ENCODE peak calls at places on chromosomes 11 and 22, in seven cellular contexts. R is GM12878, N is K562, Z is HCT116, Y is SK-N-SH, S is HepG2, I is H1. K is an unnamed sample.

GRCh38 chr11:14189874-14190273 is 169.1 kb downstream of the RRAS2 start:
- DNase-seq in R (no peak), N (no peak), Z (no peak), Y (no peak), S (no peak), I (no peak), K (no peak)

GRCh38 chr11:66412110-66412509 is 8.7 kb upstream of the NPAS4 start:
- DNase-seq in R (no peak), N (no peak), Z (no peak), Y (no peak), S (no peak), I (no peak), K (no peak)

GRCh38 chr11:12285106-12285505 is 92.3 kb upstream of the PARVA start:
- DNase-seq in R (no peak), N (no peak), Z (no peak), Y (no peak), S (no peak), I (no peak), K (no peak)

GRCh38 chr11:121482231-121483129 is 29.7 kb upstream of the SORL1-AS1 start:
- DNase-seq in R (peak; percentile 93), N (no peak), Z (no peak), Y (no peak), S (no peak), I (no peak), K (no peak)

GRCh38 chr11:38950882-38951281 is 2352.8 kb upstream of the RAG2 start:
- DNase-seq in R (no peak), N (no peak), Z (no peak), Y (no peak), S (no peak), I (no peak), K (no peak)

GRCh38 chr22:29300467-29300806 is 6.0 kb upstream of the GAS2L1 start:
- DNase-seq in R (no peak), N (no peak), Z (no peak), Y (no peak), S (no peak), I (no peak), K (no peak)

GRCh38 chr22:29856496-29856895 is 18.4 kb upstream of the ASCC2 start:
- DNase-seq in R (no peak), N (no peak), Z (no peak), Y (no peak), S (no peak), I (no peak), K (no peak)

GRCh38 chr22:37303821-37304274 is 21.5 kb downstream of the CYTH4 start:
- DNase-seq in R (no peak), N (peak; percentile 40), Z (peak; percentile 42), Y (no peak), S (peak; percentile 32), I (no peak), K (no peak)

GRCh38 chr11:12769834-12770345 is 95.7 kb downstream of the TEAD1 start:
- DNase-seq in R (no peak), N (no peak), Z (peak; percentile 18), Y (no peak), S (no peak), I (no peak), K (peak; percentile 34)

GRCh38 chr11:68127791-68128681 is 6.8 kb upstream of the CHKA start:
- DNase-seq in R (no peak), N (peak; percentile 86), Z (peak; percentile 22), Y (peak; percentile 98), S (peak; percentile 90), I (peak; percentile 96), K (peak; percentile 98)

GRCh38 chr11:78643676-78644056 is 69.0 kb upstream of the NARS2 start:
- DNase-seq in R (no peak), N (no peak), Z (no peak), Y (no peak), S (no peak), I (no peak), K (no peak)

GRCh38 chr11:76783901-76784813 is 1.0 kb downstream of the TSKU start:
- DNase-seq in R (no peak), N (peak; percentile 89), Z (peak; percentile 55), Y (peak; percentile 97), S (peak; percentile 79), I (peak; percentile 91), K (peak; percentile 66)

GRCh38 chr11:106327134-106327533 is 249.7 kb downstream of the AASDHPPT start:
- DNase-seq in R (no peak), N (no peak), Z (no peak), Y (no peak), S (no peak), I (peak; percentile 52), K (no peak)

GRCh38 chr11:115869780-115870431 is 365.7 kb upstream of the CADM1 start:
- DNase-seq in R (peak; percentile 51), N (peak; percentile 9), Z (no peak), Y (peak; percentile 55), S (peak; percentile 13), I (peak; percentile 60), K (no peak)

GRCh38 chr22:37749831-37750595 is 53.2 kb downstream of the TRIOBP start:
- DNase-seq in R (no peak), N (no peak), Z (no peak), Y (no peak), S (peak; percentile 28), I (no peak), K (no peak)

GRCh38 chr11:95268386-95268785 is 37.4 kb upstream of the SESN3 start:
- DNase-seq in R (no peak), N (no peak), Z (no peak), Y (no peak), S (no peak), I (no peak), K (no peak)

GRCh38 chr11:27648840-27649239 is 51.4 kb downstream of the BDNF start:
- DNase-seq in R (no peak), N (no peak), Z (no peak), Y (no peak), S (no peak), I (no peak), K (no peak)

GRCh38 chr11:68373189-68373809 is 60.9 kb downstream of the LRP5 start:
- DNase-seq in R (no peak), N (no peak), Z (no peak), Y (peak; percentile 94), S (no peak), I (no peak), K (no peak)

GRCh38 chr11:128716661-128717210 is 22.9 kb downstream of the FLI1 start:
- DNase-seq in R (no peak), N (no peak), Z (no peak), Y (no peak), S (no peak), I (no peak), K (no peak)

GRCh38 chr11:65315204-65315865 is 669 bp downstream of the CDC42EP2 start:
- DNase-seq in R (no peak), N (peak; percentile 83), Z (peak; percentile 48), Y (peak; percentile 94), S (peak; percentile 68), I (peak; percentile 99), K (peak; percentile 64)

GRCh38 chr11:107359701-107360100 is 97.9 kb downstream of the CWF19L2 start:
- DNase-seq in R (no peak), N (peak; percentile 9), Z (no peak), Y (no peak), S (no peak), I (no peak), K (peak; percentile 18)

GRCh38 chr11:20610825-20611224 is 11.4 kb downstream of the SLC6A5 start:
- DNase-seq in R (no peak), N (no peak), Z (no peak), Y (no peak), S (no peak), I (no peak), K (no peak)
- TF ChIP-seq JUND in R (no peak), N (no peak), Z (no peak), Y (no peak), S (no peak), I (no peak), K (no peak)

DNA sequence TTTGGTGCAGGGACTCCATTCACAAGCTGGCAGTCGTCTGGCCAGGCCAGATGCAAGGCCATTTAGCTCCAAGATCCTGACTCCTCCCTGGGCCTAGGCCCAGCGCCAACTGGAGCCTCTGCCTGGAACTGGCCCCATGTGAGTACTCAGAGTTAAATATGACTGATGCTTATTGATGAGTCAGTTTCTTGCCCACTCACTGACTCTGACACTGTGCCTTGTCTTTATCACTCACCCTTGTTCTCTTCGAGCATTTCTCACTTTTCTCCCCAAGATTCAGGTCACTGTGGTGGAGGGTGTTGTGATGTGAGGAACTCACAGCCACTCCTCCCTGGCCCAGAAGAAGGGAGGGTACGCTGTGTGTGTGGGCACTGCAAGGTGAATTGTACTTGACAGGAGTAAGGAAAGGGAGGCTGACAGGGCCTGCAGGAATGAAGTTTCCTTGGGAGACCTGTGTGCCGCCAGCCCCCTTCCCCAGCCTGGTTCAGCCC is 23.2 kb upstream of the ST3GAL4 start:
- DNase-seq in R (no peak), N (no peak), Z (no peak), Y (peak; percentile 57), S (no peak), I (no peak), K (no peak)
- TF ChIP-seq JUND in R (no peak), N (no peak), Z (no peak), Y (peak; percentile 90), S (no peak), I (no peak), K (no peak)

DNA sequence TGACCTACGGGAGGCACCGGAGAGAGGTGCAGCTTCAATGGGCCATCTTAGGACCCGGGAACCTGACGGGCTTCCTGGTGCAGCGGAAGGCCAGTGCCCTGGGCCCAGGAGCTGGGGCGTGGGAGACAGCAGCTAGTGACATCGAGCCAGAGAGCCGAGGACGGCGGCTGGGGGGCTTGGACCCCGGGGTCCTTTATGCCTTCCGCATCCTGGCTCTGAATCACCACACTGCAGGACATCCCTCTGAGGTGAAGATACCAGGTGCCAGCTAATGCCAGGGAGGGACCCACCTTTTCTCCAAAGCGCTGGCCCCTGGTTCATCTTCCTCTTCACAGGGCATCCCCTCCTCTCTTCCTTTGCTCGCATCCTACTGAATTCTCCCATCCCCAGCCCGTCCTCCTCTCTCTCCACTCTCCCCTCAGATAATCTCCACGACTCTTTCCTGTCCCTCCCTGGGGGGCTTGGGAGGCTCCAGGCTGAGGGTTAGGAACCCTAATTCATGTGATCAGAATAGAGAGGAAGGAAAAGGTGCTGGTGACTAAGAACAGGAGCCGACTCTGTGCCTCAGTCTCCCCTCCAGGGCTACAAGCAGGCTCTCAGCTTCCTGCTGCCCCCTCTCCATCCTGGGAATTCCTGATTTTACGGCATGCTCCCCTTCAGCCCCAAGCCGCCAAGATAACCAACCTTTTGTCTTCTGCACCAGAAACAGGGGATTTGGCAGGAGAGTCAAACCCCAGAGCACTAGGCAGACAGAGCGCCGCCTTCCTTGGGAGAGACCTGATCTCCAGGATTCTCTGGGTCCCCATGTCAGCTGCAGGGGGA is 8.5 kb downstream of the VSIG10L2 start:
- DNase-seq in R (no peak), N (no peak), Z (no peak), Y (no peak), S (no peak), I (no peak), K (no peak)
- TF ChIP-seq JUND in R (no peak), N (no peak), Z (no peak), Y (no peak), S (no peak), I (no peak), K (no peak)

GRCh38 chr11:32374261-32374711 is 61.1 kb downstream of the WT1 start:
- DNase-seq in R (peak; percentile 25), N (peak; percentile 76), Z (peak; percentile 19), Y (peak; percentile 45), S (peak; percentile 62), I (peak; percentile 89), K (peak; percentile 63)
- TF ChIP-seq JUND in R (no peak), N (peak; percentile 46), Z (no peak), Y (no peak), S (no peak), I (no peak), K (no peak)

K was measured in T47D.